ENCODE peak calls at places on chromosomes 3 and 15, in eight cellular contexts. D is choroid plexus epithelial cell; M is fibroblast of lung; V is ascending aorta; S is bronchial epithelial cell; Q is AG10803; T is A549; A is CD8-positive, alpha-beta memory T cell. L is an unnamed sample.

GRCh38 chr3:25448750-25449684 is 21.0 kb downstream of the RARB start:
- DNase-seq in A (no peak), T (peak; percentile 60), V (peak; percentile 82), S (no peak), Q (peak; percentile 71), M (peak; percentile 87), D (peak; percentile 97), L (peak; percentile 76)

GRCh38 chr15:66850078-66850991 is 148.3 kb downstream of the SMAD6 start:
- DNase-seq in A (no peak), D (no peak), Q (peak; percentile 28), T (no peak), V (peak; percentile 72), M (no peak), S (no peak), L (no peak)

GRCh38 chr15:43402255-43402654 is 31.4 kb downstream of the TUBGCP4 start:
- DNase-seq in M (no peak), T (no peak), V (no peak), D (no peak), A (no peak), Q (no peak), S (no peak), L (no peak)

GRCh38 chr15:100520132-100520921 is 8.4 kb downstream of the CERS3 start:
- DNase-seq in M (no peak), Q (no peak), A (no peak), V (no peak), D (no peak), S (no peak), T (no peak), L (no peak)

GRCh38 chr3:141240290-141241247 is 8.9 kb downstream of the PXYLP1 start:
- DNase-seq in S (peak; percentile 34), V (no peak), Q (peak; percentile 43), D (peak; percentile 57), M (peak; percentile 66), A (no peak), T (no peak), L (peak; percentile 63)

GRCh38 chr3:45742432-45743089 is 53.4 kb downstream of the SACM1L start:
- DNase-seq in M (no peak), Q (no peak), D (no peak), S (no peak), A (no peak), V (no peak), T (no peak), L (no peak)

GRCh38 chr3:10317311-10317960 is 3.5 kb downstream of the SEC13 start:
- DNase-seq in M (no peak), S (no peak), D (no peak), Q (no peak), A (no peak), T (no peak), V (no peak), L (no peak)

GRCh38 chr15:57387644-57388076 is 11.4 kb downstream of the CGNL1 start:
- DNase-seq in A (no peak), V (no peak), Q (no peak), T (no peak), D (no peak), M (no peak), S (no peak), L (no peak)

GRCh38 chr3:140424726-140425125 is 253.1 kb upstream of the TRIM42 start:
- DNase-seq in T (no peak), A (no peak), S (no peak), D (no peak), Q (no peak), M (peak; percentile 26), V (no peak), L (no peak)

GRCh38 chr3:175270199-175270837 is 411.2 kb downstream of the NAALADL2 start:
- DNase-seq in M (peak; percentile 90), D (no peak), V (no peak), Q (no peak), A (no peak), S (no peak), T (no peak), L (no peak)

GRCh38 chr3:66121288-66121687 is 82.6 kb upstream of the MAGI1 start:
- DNase-seq in M (peak; percentile 78), S (peak; percentile 38), Q (peak; percentile 59), T (no peak), A (no peak), D (peak; percentile 41), V (no peak), L (peak; percentile 42)

GRCh38 chr3:150348500-150348899 is 59.6 kb upstream of the TSC22D2 start:
- DNase-seq in D (peak; percentile 82), T (peak; percentile 85), S (peak; percentile 98), M (peak; percentile 92), V (peak; percentile 84), A (no peak), Q (peak; percentile 94), L (peak; percentile 91)

GRCh38 chr3:18440053-18440768 is 15.1 kb upstream of the SATB1 start:
- DNase-seq in S (peak; percentile 23), A (no peak), Q (peak; percentile 37), T (no peak), M (peak; percentile 62), D (no peak), V (no peak), L (peak; percentile 50)

DNA sequence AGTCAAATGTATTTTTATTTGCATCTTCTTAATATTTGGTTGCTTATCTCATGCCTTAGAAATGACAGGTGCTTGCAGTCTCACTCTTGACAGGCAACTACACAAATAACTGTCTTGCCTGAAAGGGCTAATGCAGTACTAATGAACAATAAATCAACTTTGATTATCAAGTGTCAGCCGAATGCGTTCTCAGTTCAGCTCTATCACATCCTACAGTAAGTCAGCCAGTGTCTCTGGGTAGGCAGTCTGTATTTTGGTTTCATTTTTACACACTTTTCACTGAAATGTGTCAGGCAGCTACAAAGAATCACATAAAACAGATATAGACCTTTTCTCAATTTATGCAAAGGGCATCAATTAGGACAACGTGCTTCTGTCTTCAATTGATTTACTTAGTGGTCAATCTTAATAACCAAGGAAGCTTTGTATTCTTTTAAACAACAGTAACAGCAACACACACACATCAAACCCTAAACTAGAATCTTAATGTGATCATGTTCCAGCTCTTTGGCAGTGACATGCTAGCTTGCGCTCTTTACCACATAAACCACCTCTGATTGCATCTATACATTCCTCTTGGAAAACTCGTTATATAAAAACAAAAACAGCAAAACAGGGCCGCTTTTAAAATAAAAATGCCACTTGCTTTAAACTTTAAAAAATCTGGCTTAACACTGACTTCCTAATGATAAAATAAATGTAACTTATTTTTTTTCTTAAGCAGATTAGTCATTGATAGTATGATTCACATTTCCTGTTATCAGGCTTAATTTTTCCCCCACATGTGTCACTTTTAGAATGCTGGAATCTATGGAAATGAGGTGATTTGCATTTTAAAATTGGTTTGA is 520.4 kb downstream of the FOXP1 start:
- DNase-seq in D (peak; percentile 64), M (peak; percentile 67), T (no peak), Q (peak; percentile 30), V (no peak), A (no peak), S (peak; percentile 87), L (peak; percentile 52)
- H3K4me3 ChIP-seq in D (peak overlapping the region; percentile 64), M (peak overlapping the region; percentile 72), T (peak overlapping the region; percentile 64), Q (peak overlapping the region; percentile 76), V (peak overlapping the region; percentile 80), A (peak overlapping the region; percentile 95), S (peak overlapping the region; percentile 66), L (peak overlapping the region; percentile 78)

GRCh38 chr3:27990837-27991236 is 250.6 kb upstream of the CMC1 start:
- DNase-seq in T (no peak), A (no peak), D (no peak), M (no peak), Q (no peak), V (no peak), S (peak; percentile 89), L (no peak)
- H3K4me3 ChIP-seq in T (no peak overlapping the region), A (no peak overlapping the region), D (no peak overlapping the region), M (no peak overlapping the region), Q (no peak overlapping the region), V (no peak overlapping the region), S (no peak overlapping the region), L (no peak overlapping the region)

DNA sequence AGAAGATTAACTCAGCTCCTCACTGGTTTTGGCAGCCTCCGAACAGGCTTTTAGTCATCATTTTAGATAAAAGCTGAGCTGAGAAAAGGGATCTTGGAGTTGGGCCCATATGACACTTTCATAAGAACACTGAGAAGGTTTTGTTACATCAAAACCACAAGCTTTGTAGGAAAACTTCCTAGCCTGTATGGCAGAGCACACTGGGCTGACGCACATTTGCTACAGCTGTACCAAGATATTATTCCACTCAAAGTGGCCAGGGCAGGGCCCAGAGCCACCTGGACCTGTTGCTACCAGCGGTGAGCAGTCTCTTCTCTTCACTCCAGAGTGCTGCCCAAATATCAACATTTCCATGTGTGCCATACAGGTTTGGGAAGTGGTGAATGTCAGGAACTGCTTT is 160.5 kb upstream of the CCDC54 start:
- DNase-seq in V (no peak), M (peak; percentile 99), Q (peak; percentile 90), D (peak; percentile 99), S (peak; percentile 85), T (no peak), A (no peak), L (peak; percentile 94)
- H3K4me3 ChIP-seq in V (no peak overlapping the region), M (no peak overlapping the region), Q (no peak overlapping the region), D (no peak overlapping the region), S (no peak overlapping the region), T (no peak overlapping the region), A (no peak overlapping the region), L (no peak overlapping the region)

GRCh38 chr3:181715601-181716340 is 4.0 kb downstream of the SOX2 start:
- DNase-seq in D (no peak), T (no peak), Q (no peak), S (peak; percentile 72), M (peak; percentile 74), A (no peak), V (no peak), L (no peak)

GRCh38 chr3:181717505-181717904 is 5.8 kb downstream of the SOX2 start:
- DNase-seq in T (no peak), Q (no peak), M (no peak), D (no peak), A (no peak), S (peak; percentile 41), V (no peak), L (no peak)

GRCh38 chr3:181718416-181718815 is 6.7 kb downstream of the SOX2 start:
- DNase-seq in D (no peak), A (no peak), S (peak; percentile 31), V (no peak), M (no peak), Q (no peak), T (no peak), L (no peak)

GRCh38 chr3:181719298-181719859 is 7.7 kb downstream of the SOX2 start:
- DNase-seq in S (peak; percentile 34), T (no peak), V (no peak), A (no peak), M (peak; percentile 58), Q (no peak), D (no peak), L (no peak)

DNA sequence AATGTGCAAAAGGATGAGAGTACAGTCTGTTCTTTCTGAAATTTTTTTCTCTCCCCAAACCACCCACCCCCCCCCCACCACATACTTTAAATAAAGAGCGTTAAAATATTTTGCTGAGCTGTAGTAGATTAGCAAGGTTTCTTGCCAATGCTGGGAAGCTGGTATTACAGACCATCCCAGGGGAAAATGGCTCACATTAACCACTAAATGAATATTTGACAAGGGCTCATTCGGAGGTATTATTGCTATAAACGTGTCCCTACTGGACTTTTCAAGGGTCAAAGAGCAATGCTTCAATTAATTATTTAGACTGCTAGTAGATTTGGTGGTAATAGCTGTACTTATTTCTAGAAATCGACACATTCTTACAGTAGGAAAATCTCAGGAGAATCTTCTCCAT is 5.2 kb downstream of the SOX2 start:
- DNase-seq in A (no peak), V (no peak), D (no peak), Q (no peak), T (no peak), S (peak; percentile 33), M (peak; percentile 56), L (no peak)
- H3K4me3 ChIP-seq in A (no peak overlapping the region), V (no peak overlapping the region), D (no peak overlapping the region), Q (no peak overlapping the region), T (no peak overlapping the region), S (peak overlapping the region; percentile 85), M (no peak overlapping the region), L (no peak overlapping the region)